ENCODE peak calls at places on chromosome 20, in seven cellular contexts. J, V, K, A, H, W and G are unnamed samples.

GRCh38 chr20:381581-382290 is 1.2 kb downstream of the TRIB3 start:
- DNase-seq in H (peak), W (peak), V (peak), K (peak), J (peak), A (peak), G (peak)

GRCh38 chr20:4516851-4517250 is 204.9 kb upstream of the PRND start:
- DNase-seq in W (no peak), J (peak), A (no peak), H (no peak), V (no peak), K (no peak), G (peak)

GRCh38 chr20:63597651-63598478 is 23.8 kb upstream of the HELZ2 start:
- DNase-seq in K (no peak), J (no peak), A (no peak), V (no peak), H (no peak), W (no peak), G (no peak)

GRCh38 chr20:55067158-55067825 is 591.9 kb downstream of the DOK5 start:
- DNase-seq in A (no peak), V (no peak), H (no peak), W (no peak), J (no peak), K (no peak), G (no peak)

GRCh38 chr20:44540834-44541233 is 19.0 kb upstream of the SERINC3 start:
- DNase-seq in V (no peak), W (peak), J (no peak), A (no peak), H (no peak), K (no peak), G (peak)

GRCh38 chr20:53489528-53489927 is 104.1 kb downstream of the ZNF217 start:
- DNase-seq in V (no peak), H (no peak), J (no peak), K (no peak), A (no peak), W (no peak), G (no peak)

GRCh38 chr20:36344517-36345132 is 38.5 kb downstream of the DLGAP4 start:
- DNase-seq in A (peak), J (peak), V (no peak), H (no peak), K (peak), W (peak), G (peak)

GRCh38 chr20:64001607-64002011 is 20.7 kb downstream of the PRPF6 start:
- DNase-seq in W (no peak), J (no peak), H (no peak), K (no peak), V (no peak), A (no peak), G (no peak)

GRCh38 chr20:39108746-39109145 is 146.6 kb downstream of the DHX35 start:
- DNase-seq in J (peak), H (peak), W (no peak), V (no peak), K (no peak), A (no peak), G (peak)

GRCh38 chr20:36666181-36666740 is 20.3 kb upstream of the SLA2 start:
- DNase-seq in W (no peak), H (no peak), V (no peak), A (no peak), K (no peak), J (peak), G (peak)

GRCh38 chr20:34549291-34549928 is 9.1 kb upstream of the MAP1LC3A start:
- DNase-seq in K (no peak), A (peak), J (peak), V (no peak), W (peak), H (peak), G (peak)

GRCh38 chr20:62603907-62604785 is 38.2 kb upstream of the SLCO4A1 start:
- DNase-seq in H (no peak), J (no peak), K (no peak), V (no peak), W (no peak), A (no peak), G (no peak)

GRCh38 chr20:32934580-32934979 is 69.7 kb downstream of the SUN5 start:
- DNase-seq in V (no peak), A (no peak), H (no peak), K (no peak), J (no peak), W (no peak), G (no peak)

GRCh38 chr20:38810926-38811325 is 5.4 kb downstream of the PPP1R16B start:
- DNase-seq in A (no peak), K (no peak), W (no peak), J (no peak), H (no peak), V (no peak), G (no peak)

GRCh38 chr20:32474967-32475819 is 109.9 kb downstream of the NOL4L start:
- DNase-seq in H (peak), K (peak), A (peak), J (peak), W (peak), V (peak), G (peak)

GRCh38 chr20:61725145-61725544 is 340.5 kb downstream of the TAF4 start:
- DNase-seq in V (no peak), A (no peak), W (no peak), J (no peak), K (no peak), H (no peak), G (no peak)

GRCh38 chr20:19992996-19993908 is 23.9 kb upstream of the NAA20 start:
- DNase-seq in A (peak), W (peak), V (peak), K (no peak), J (peak), H (peak), G (peak)

GRCh38 chr20:325889-326644 is 715 bp downstream of the SOX12 start:
- DNase-seq in V (peak), A (peak), J (peak), H (no peak), W (peak), K (peak), G (peak)

GRCh38 chr20:53064935-53065334 is 92.8 kb downstream of the TSHZ2 start:
- DNase-seq in K (no peak), W (no peak), V (no peak), J (no peak), H (no peak), A (no peak), G (no peak)

GRCh38 chr20:59577037-59577808 is 27.1 kb upstream of the PHACTR3 start:
- DNase-seq in W (peak), A (no peak), K (no peak), V (peak), H (no peak), J (no peak), G (no peak)

GRCh38 chr20:58911970-58912369 is 59.5 kb downstream of the GNAS start:
- DNase-seq in A (no peak), J (no peak), V (no peak), W (no peak), K (no peak), H (no peak), G (no peak)

GRCh38 chr20:63860325-63861051 is 810 bp upstream of the ABHD16B start:
- DNase-seq in J (no peak), K (no peak), W (no peak), A (no peak), H (no peak), V (no peak), G (no peak)

GRCh38 chr20:20362774-20363435 is 5.0 kb upstream of the INSM1 start:
- DNase-seq in A (peak), K (no peak), W (peak), H (no peak), J (no peak), V (peak), G (peak)

GRCh38 chr20:10250902-10251301 is 32.3 kb downstream of the SNAP25 start:
- DNase-seq in V (no peak), A (peak), J (peak), W (no peak), K (no peak), H (peak), G (no peak)

GRCh38 chr20:17570347-17571152 is 675 bp downstream of the DSTN start:
- DNase-seq in J (peak), A (peak), K (peak), W (peak), V (peak), H (peak), G (peak)

GRCh38 chr20:10466325-10466724 is 31.2 kb downstream of the SLX4IP start:
- DNase-seq in A (no peak), W (peak), V (no peak), K (peak), H (no peak), J (no peak), G (no peak)

GRCh38 chr20:4763776-4764525 is 42.2 kb downstream of the PRND start:
- DNase-seq in K (no peak), A (no peak), J (no peak), V (no peak), W (no peak), H (no peak), G (no peak)

DNA sequence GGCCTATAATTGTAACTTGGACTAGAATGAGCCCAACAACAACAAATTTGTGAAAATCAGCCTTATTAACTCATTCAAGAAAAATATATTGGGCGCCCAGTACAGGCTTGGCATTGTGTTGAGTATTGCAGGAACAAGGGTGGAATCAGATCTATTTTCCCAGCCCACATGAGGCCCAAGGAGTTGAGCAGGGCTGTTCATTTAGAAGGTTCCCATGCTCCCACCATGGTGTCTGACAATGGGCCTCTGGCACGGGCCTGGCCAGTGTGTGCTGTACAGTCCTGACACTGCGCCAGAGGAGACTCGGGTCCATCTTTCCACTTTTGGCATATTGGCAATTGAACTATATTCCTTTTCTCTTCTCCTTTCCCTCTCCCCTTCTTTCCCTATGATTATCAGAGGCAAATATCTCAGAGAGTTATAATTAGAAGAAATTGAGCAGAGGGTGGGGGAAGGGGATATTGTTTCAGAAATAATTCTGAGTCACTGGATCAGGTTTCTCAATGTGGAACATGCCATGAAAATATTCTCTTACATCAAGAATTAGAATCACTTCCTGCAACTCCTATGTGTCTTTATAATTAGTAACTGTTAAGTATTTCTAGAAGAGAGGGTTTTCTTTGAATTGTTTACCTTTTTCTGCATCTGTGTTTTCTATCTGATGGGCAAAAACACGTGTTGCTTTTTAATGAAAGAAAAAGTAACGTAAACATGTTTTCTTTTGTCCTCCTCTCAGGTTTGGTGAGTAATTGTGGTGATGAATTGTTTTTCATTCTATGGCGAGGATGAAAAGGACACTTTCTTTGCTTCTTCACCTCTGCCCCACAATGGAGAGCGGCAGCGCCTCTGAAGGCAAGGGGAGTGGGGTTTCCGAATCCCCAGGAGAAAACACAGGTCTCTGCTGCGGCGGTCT is 209.4 kb downstream of the FOXA2 start:
- DNase-seq in A (no peak), J (peak), H (peak), V (no peak), K (no peak), W (peak), G (peak)
- H3K27ac ChIP-seq in A (no peak), J (peak), H (peak), V (no peak), K (no peak), W (no peak), G (no peak)

GRCh38 chr20:41151134-41151869 is 14.0 kb downstream of the PLCG1 start:
- DNase-seq in V (no peak), H (no peak), K (no peak), J (no peak), A (no peak), W (no peak), G (no peak)

GRCh38 chr20:41149679-41150131 is 12.4 kb downstream of the PLCG1 start:
- DNase-seq in A (peak), V (no peak), H (peak), J (peak), W (no peak), K (no peak), G (peak)

GRCh38 chr20:41150664-41151063 is 13.3 kb downstream of the PLCG1 start:
- DNase-seq in K (no peak), J (no peak), H (no peak), W (no peak), V (no peak), A (no peak), G (peak)

GRCh38 chr20:41145821-41146620 is 8.7 kb downstream of the PLCG1 start:
- DNase-seq in K (no peak), H (no peak), A (no peak), J (no peak), W (no peak), V (no peak), G (peak)

GRCh38 chr20:41148956-41149355 is 11.6 kb downstream of the PLCG1 start:
- DNase-seq in J (no peak), H (no peak), W (no peak), A (no peak), V (no peak), K (no peak), G (no peak)
- H2AFZ ChIP-seq in J (no peak), H (no peak), W (no peak), A (no peak), V (no peak), K (no peak), G (no peak)

GRCh38 chr20:31322504-31322903 is 14.1 kb upstream of the DEFB116 start:
- DNase-seq in K (no peak), H (no peak), V (no peak), J (no peak), A (no peak), W (peak), G (no peak)
- H3K27ac ChIP-seq in K (no peak), H (no peak), V (no peak), J (no peak), A (no peak), W (peak), G (no peak)

GRCh38 chr20:51534764-51535386 is 7.6 kb downstream of the NFATC2 start:
- DNase-seq in K (no peak), H (no peak), W (no peak), J (no peak), A (no peak), V (no peak), G (no peak)

GRCh38 chr20:51531712-51532456 is 10.6 kb downstream of the NFATC2 start:
- DNase-seq in A (no peak), J (no peak), W (no peak), V (no peak), H (no peak), K (no peak), G (no peak)

GRCh38 chr20:51533291-51534172 is 9.0 kb downstream of the NFATC2 start:
- DNase-seq in A (no peak), V (no peak), K (no peak), W (no peak), H (peak), J (peak), G (peak)

GRCh38 chr20:51531141-51531710 is 11.3 kb downstream of the NFATC2 start:
- DNase-seq in H (peak), W (no peak), A (no peak), V (no peak), J (peak), K (no peak), G (peak)

DNA sequence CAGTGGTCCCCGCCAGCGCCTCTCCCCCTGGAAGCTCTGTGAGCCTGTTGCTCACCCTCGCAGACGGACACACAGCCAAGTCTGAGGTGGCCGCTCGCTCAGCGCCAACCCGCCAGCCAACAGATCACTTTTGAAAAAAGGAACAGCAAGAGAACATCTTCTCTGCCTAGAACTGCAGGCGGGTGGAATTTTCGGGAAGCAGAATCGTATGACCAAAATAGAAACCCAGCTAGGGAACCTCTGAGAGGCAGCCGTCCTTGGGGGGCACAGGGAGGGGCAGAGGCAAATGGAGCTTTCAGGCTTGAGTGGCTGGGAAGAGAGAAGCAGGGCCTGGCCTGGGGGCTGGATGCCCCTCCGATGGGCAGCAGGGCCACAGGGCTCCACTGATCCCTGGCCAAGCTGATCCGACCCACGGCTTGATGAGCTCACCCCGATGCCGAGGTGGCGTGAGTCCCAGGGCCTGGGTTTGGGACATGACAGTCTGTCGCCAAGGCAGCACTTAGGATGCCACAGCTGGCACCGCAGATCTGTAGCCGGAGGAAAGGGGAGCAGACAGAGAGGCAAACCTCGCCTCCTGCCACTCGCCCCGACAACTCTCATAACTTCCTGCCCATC is 9.8 kb downstream of the NFATC2 start:
- DNase-seq in J (peak), W (no peak), K (no peak), A (no peak), V (no peak), H (peak), G (peak)
- H2AFZ ChIP-seq in J (peak), W (no peak), K (no peak), A (no peak), V (no peak), H (peak), G (peak)

GRCh38 chr20:43516251-43516824 is 8.8 kb downstream of the L3MBTL1 start:
- DNase-seq in J (no peak), A (no peak), W (no peak), V (no peak), H (no peak), K (no peak), G (peak)

GRCh38 chr20:43511879-43512278 is 4.4 kb downstream of the L3MBTL1 start:
- DNase-seq in H (no peak), A (no peak), K (no peak), W (no peak), J (no peak), V (no peak), G (no peak)

GRCh38 chr20:43513298-43514061 is 6.0 kb downstream of the L3MBTL1 start:
- DNase-seq in A (no peak), H (no peak), W (no peak), J (no peak), K (no peak), V (no peak), G (no peak)

GRCh38 chr20:43515628-43516027 is 8.1 kb downstream of the L3MBTL1 start:
- DNase-seq in H (no peak), W (no peak), K (no peak), A (no peak), J (no peak), V (no peak), G (no peak)

GRCh38 chr20:43514062-43514971 is 6.8 kb downstream of the L3MBTL1 start:
- DNase-seq in V (peak), H (peak), J (peak), A (peak), K (peak), W (peak), G (peak)
- H3K27ac ChIP-seq in V (peak), H (no peak), J (peak), A (peak), K (peak), W (no peak), G (no peak)

GRCh38 chr20:46814366-46815232 is 80.0 kb upstream of the EYA2 start:
- DNase-seq in H (peak), A (peak), W (peak), K (peak), J (peak), V (no peak), G (peak)
- H2AFZ ChIP-seq in H (no peak), A (no peak), W (peak), K (no peak), J (peak), V (peak), G (no peak)

GRCh38 chr20:57622201-57622570 is 2.0 kb upstream of the ZBP1 start:
- DNase-seq in W (no peak), K (no peak), A (no peak), V (no peak), J (no peak), H (no peak), G (no peak)

GRCh38 chr20:57619053-57619831 is 984 bp downstream of the ZBP1 start:
- DNase-seq in W (no peak), V (no peak), J (no peak), A (no peak), H (no peak), K (no peak), G (no peak)

GRCh38 chr20:57620274-57620990 is at the start of gene ZBP1:
- DNase-seq in J (no peak), W (no peak), A (no peak), K (no peak), V (no peak), H (no peak), G (no peak)

GRCh38 chr20:57621426-57622200 is 1.4 kb upstream of the ZBP1 start:
- DNase-seq in K (no peak), H (no peak), V (no peak), A (no peak), J (peak), W (no peak), G (peak)

GRCh38 chr20:57620999-57621398 is 773 bp upstream of the ZBP1 start:
- DNase-seq in V (no peak), K (no peak), W (no peak), A (no peak), J (no peak), H (no peak), G (no peak)
- H3K27ac ChIP-seq in V (no peak), K (no peak), W (no peak), A (no peak), J (no peak), H (no peak), G (no peak)

GRCh38 chr20:6490849-6491248 is 276.6 kb upstream of the BMP2 start:
- DNase-seq in V (no peak), A (peak), W (no peak), H (no peak), J (no peak), K (no peak), G (no peak)

GRCh38 chr20:6483727-6484126 is 283.8 kb upstream of the BMP2 start:
- DNase-seq in H (no peak), K (no peak), J (no peak), V (no peak), W (no peak), A (no peak), G (no peak)

GRCh38 chr20:6480328-6481030 is 287.0 kb upstream of the BMP2 start:
- DNase-seq in W (no peak), V (no peak), H (no peak), J (peak), A (no peak), K (no peak), G (no peak)

GRCh38 chr20:6489361-6490154 is 277.9 kb upstream of the BMP2 start:
- DNase-seq in H (peak), V (no peak), J (peak), W (no peak), A (peak), K (no peak), G (no peak)

DNA sequence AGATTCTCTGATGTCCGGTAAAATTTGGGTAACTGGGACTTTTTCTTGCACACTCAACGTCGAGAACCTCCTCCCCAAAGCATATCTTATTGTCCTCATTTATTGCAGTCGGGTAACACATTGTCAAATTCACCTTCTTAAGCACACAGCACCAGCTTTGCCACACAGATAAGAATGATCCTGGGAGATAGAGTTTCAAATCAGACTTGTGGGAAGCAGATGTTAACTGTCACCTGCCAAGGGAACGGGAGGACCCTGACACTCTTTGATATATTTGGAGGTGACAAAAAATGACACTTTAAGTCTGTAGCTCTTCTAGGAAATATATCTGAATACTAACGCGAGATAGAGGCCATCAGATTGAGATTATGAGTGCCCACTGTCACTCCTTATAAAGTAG is 282.1 kb upstream of the BMP2 start:
- DNase-seq in K (no peak), H (no peak), V (no peak), J (no peak), W (no peak), A (no peak), G (no peak)
- H2AFZ ChIP-seq in K (no peak), H (no peak), V (no peak), J (no peak), W (no peak), A (no peak), G (no peak)